ENCODE peak calls at places on chromosomes 7 and 10, in eight cellular contexts. F is brain microvascular endothelial cell; B is transverse colon; Y is GF-D8; P is iPS-NIHi11; G is stimulated activated CD8-positive, alpha-beta memory T cell treated with anti-CD3 and anti-CD28 coated beads, Interleukin-7, amount 100 ng/mL, for 48 hours; X is HFF-Myc; N is sciatic nerve. Q is an unnamed sample.

GRCh38 chr10:31677198-31678138 is 251.2 kb downstream of the ARHGAP12 start:
- DNase-seq in B (no peak), N (no peak), F (no peak), G (no peak), Y (no peak), X (no peak), P (peak; percentile 64), Q (no peak)

GRCh38 chr7:142939226-142939910 is at the start of gene LLCFC1:
- DNase-seq in P (peak; percentile 88), B (no peak), Y (no peak), X (no peak), G (no peak), N (no peak), F (no peak), Q (no peak)

GRCh38 chr7:35259555-35259954 is 5.7 kb upstream of the TBX20 start:
- DNase-seq in G (no peak), N (no peak), P (no peak), F (no peak), X (no peak), B (no peak), Y (no peak), Q (no peak)

GRCh38 chr7:79806161-79806734 is 328.4 kb upstream of the GNAI1 start:
- DNase-seq in Y (no peak), B (no peak), F (peak; percentile 22), G (no peak), P (no peak), X (peak; percentile 24), N (no peak), Q (no peak)

GRCh38 chr7:55641811-55642210 is 69.5 kb upstream of the VOPP1 start:
- DNase-seq in G (no peak), Y (peak; percentile 31), B (no peak), P (no peak), N (no peak), F (no peak), X (no peak), Q (no peak)

GRCh38 chr10:35942052-35942451 is 300.0 kb upstream of the FZD8 start:
- DNase-seq in P (no peak), F (no peak), G (no peak), N (no peak), Y (no peak), X (no peak), B (no peak), Q (no peak)

GRCh38 chr10:115948415-115948814 is 324.6 kb downstream of the GFRA1 start:
- DNase-seq in N (no peak), Y (no peak), X (no peak), P (peak; percentile 54), G (no peak), F (no peak), B (no peak), Q (no peak)

GRCh38 chr7:685540-685939 is 41.0 kb upstream of the DNAAF5 start:
- DNase-seq in N (no peak), B (no peak), F (no peak), Y (no peak), P (no peak), G (no peak), X (no peak), Q (no peak)

GRCh38 chr10:3046210-3046779 is 21.1 kb upstream of the PFKP start:
- DNase-seq in Y (no peak), P (no peak), N (no peak), X (no peak), F (no peak), G (no peak), B (no peak), Q (no peak)

GRCh38 chr7:112446431-112446830 is 3.8 kb upstream of the IFRD1 start:
- DNase-seq in N (no peak), G (no peak), Y (no peak), B (no peak), X (no peak), P (no peak), F (no peak), Q (no peak)

GRCh38 chr7:17318146-17318545 is 19.7 kb downstream of the AHR start:
- DNase-seq in P (no peak), N (no peak), G (no peak), F (peak; percentile 45), Y (no peak), B (no peak), X (no peak), Q (no peak)